ENCODE peak calls at places on chromosomes 13 and 19, in eight cellular contexts. One of them, this sample, is unnamed.

GRCh38 chr19:1239796-1240737 is 1.5 kb upstream of the ATP5F1D start:
- DNase-seq in stimulated activated CD8-positive, alpha-beta memory T cell treated with anti-CD3 and anti-CD28 coated beads, Interleukin-4, amount 100 ng/mL, for 48 hours: peak; percentile 96
- DNase-seq in A172: peak; percentile 70
- DNase-seq in anterior cingulate cortex: peak; percentile 87
- DNase-seq in IMR-90: peak; percentile 92
- DNase-seq in HT1080: peak; percentile 80
- DNase-seq in fibroblast of pulmonary artery: peak; percentile 94
- DNase-seq in iPS-NIHi11: peak; percentile 98
- DNase-seq in this sample: peak; percentile 83

GRCh38 chr13:45456196-45456972 is 8.4 kb upstream of the COG3 start:
- DNase-seq in iPS-NIHi11: no peak
- DNase-seq in HT1080: peak; percentile 72
- DNase-seq in A172: peak; percentile 41
- DNase-seq in fibroblast of pulmonary artery: peak; percentile 36
- DNase-seq in stimulated activated CD8-positive, alpha-beta memory T cell treated with anti-CD3 and anti-CD28 coated beads, Interleukin-4, amount 100 ng/mL, for 48 hours: no peak
- DNase-seq in IMR-90: peak; percentile 69
- DNase-seq in anterior cingulate cortex: no peak
- DNase-seq in this sample: peak; percentile 35

GRCh38 chr19:49890349-49891311 is 6.1 kb downstream of the IL4I1 start:
- DNase-seq in A172: no peak
- DNase-seq in stimulated activated CD8-positive, alpha-beta memory T cell treated with anti-CD3 and anti-CD28 coated beads, Interleukin-4, amount 100 ng/mL, for 48 hours: peak; percentile 83
- DNase-seq in fibroblast of pulmonary artery: no peak
- DNase-seq in anterior cingulate cortex: no peak
- DNase-seq in iPS-NIHi11: peak; percentile 91
- DNase-seq in IMR-90: no peak
- DNase-seq in HT1080: no peak
- DNase-seq in this sample: peak; percentile 32

GRCh38 chr13:111483621-111483987 is 163.2 kb downstream of the TEX29 start:
- DNase-seq in stimulated activated CD8-positive, alpha-beta memory T cell treated with anti-CD3 and anti-CD28 coated beads, Interleukin-4, amount 100 ng/mL, for 48 hours: no peak
- DNase-seq in IMR-90: no peak
- DNase-seq in anterior cingulate cortex: no peak
- DNase-seq in iPS-NIHi11: no peak
- DNase-seq in fibroblast of pulmonary artery: no peak
- DNase-seq in A172: no peak
- DNase-seq in HT1080: no peak
- DNase-seq in this sample: no peak

GRCh38 chr19:11230621-11231386 is 8.6 kb upstream of the ANGPTL8 start:
- DNase-seq in HT1080: no peak
- DNase-seq in fibroblast of pulmonary artery: no peak
- DNase-seq in IMR-90: no peak
- DNase-seq in A172: no peak
- DNase-seq in anterior cingulate cortex: no peak
- DNase-seq in iPS-NIHi11: no peak
- DNase-seq in stimulated activated CD8-positive, alpha-beta memory T cell treated with anti-CD3 and anti-CD28 coated beads, Interleukin-4, amount 100 ng/mL, for 48 hours: no peak
- DNase-seq in this sample: no peak

GRCh38 chr19:45123440-45123850 is 30.5 kb downstream of the PPP1R37 start:
- DNase-seq in iPS-NIHi11: no peak
- DNase-seq in stimulated activated CD8-positive, alpha-beta memory T cell treated with anti-CD3 and anti-CD28 coated beads, Interleukin-4, amount 100 ng/mL, for 48 hours: no peak
- DNase-seq in fibroblast of pulmonary artery: no peak
- DNase-seq in HT1080: no peak
- DNase-seq in A172: no peak
- DNase-seq in IMR-90: no peak
- DNase-seq in anterior cingulate cortex: no peak
- DNase-seq in this sample: no peak

GRCh38 chr13:43227721-43228120 is 204.3 kb downstream of the DNAJC15 start:
- DNase-seq in anterior cingulate cortex: peak; percentile 23
- DNase-seq in iPS-NIHi11: no peak
- DNase-seq in stimulated activated CD8-positive, alpha-beta memory T cell treated with anti-CD3 and anti-CD28 coated beads, Interleukin-4, amount 100 ng/mL, for 48 hours: no peak
- DNase-seq in A172: peak; percentile 72
- DNase-seq in IMR-90: peak; percentile 59
- DNase-seq in fibroblast of pulmonary artery: peak; percentile 41
- DNase-seq in HT1080: peak; percentile 83
- DNase-seq in this sample: peak; percentile 82

GRCh38 chr19:13983213-13983889 is 22.8 kb downstream of the RFX1 start:
- DNase-seq in fibroblast of pulmonary artery: no peak
- DNase-seq in iPS-NIHi11: no peak
- DNase-seq in stimulated activated CD8-positive, alpha-beta memory T cell treated with anti-CD3 and anti-CD28 coated beads, Interleukin-4, amount 100 ng/mL, for 48 hours: no peak
- DNase-seq in HT1080: no peak
- DNase-seq in IMR-90: no peak
- DNase-seq in A172: no peak
- DNase-seq in anterior cingulate cortex: no peak
- DNase-seq in this sample: no peak

GRCh38 chr13:37657134-37657533 is 58.6 kb upstream of the POSTN start:
- DNase-seq in A172: peak; percentile 85
- DNase-seq in HT1080: peak; percentile 82
- DNase-seq in fibroblast of pulmonary artery: peak; percentile 69
- DNase-seq in anterior cingulate cortex: no peak
- DNase-seq in stimulated activated CD8-positive, alpha-beta memory T cell treated with anti-CD3 and anti-CD28 coated beads, Interleukin-4, amount 100 ng/mL, for 48 hours: no peak
- DNase-seq in iPS-NIHi11: no peak
- DNase-seq in IMR-90: peak; percentile 71
- DNase-seq in this sample: peak; percentile 62

This sample was measured in RPMI7951.